ENCODE peak calls at places on chromosomes 4 and X, in five cellular contexts. F, N, Y, V and L are unnamed samples.

GRCh38 chr4:24369630-24370029 is 214.7 kb downstream of the DHX15 start:
- DNase-seq in F (no peak), N (no peak), V (no peak), Y (peak), L (no peak)

GRCh38 chr4:1512738-1513660 is 106.8 kb upstream of the NKX1-1 start:
- DNase-seq in N (peak), V (peak), F (no peak), Y (peak), L (peak)

GRCh38 chrX:38095971-38096529 is 89.7 kb downstream of the SYTL5 start:
- DNase-seq in V (no peak), N (peak), F (peak), Y (no peak), L (peak)

GRCh38 chr4:2289955-2290333 is 28.0 kb upstream of the MXD4 start:
- DNase-seq in N (no peak), Y (no peak), F (no peak), V (no peak), L (no peak)

GRCh38 chr4:53497446-53498069 is 93.7 kb downstream of the LNX1 start:
- DNase-seq in V (peak), N (peak), Y (no peak), F (peak), L (peak)

GRCh38 chr4:145231906-145232700 is 51.7 kb upstream of the OTUD4 start:
- DNase-seq in F (peak), N (peak), V (no peak), Y (no peak), L (peak)

GRCh38 chrX:110432066-110432465 is 73.4 kb downstream of the RTL9 start:
- DNase-seq in N (no peak), F (no peak), Y (no peak), V (no peak), L (no peak)

GRCh38 chr4:101596786-101597185 is 193.7 kb upstream of the BANK1 start:
- DNase-seq in F (no peak), N (no peak), Y (no peak), V (no peak), L (no peak)

GRCh38 chr4:10607206-10607605 is 77.4 kb downstream of the CLNK start:
- DNase-seq in N (no peak), V (no peak), Y (no peak), F (no peak), L (no peak)

GRCh38 chr4:80393970-80394250 is 58.4 kb downstream of the CFAP299 start:
- DNase-seq in F (no peak), Y (no peak), V (no peak), N (no peak), L (no peak)

GRCh38 chr4:8144359-8144758 is 14.3 kb downstream of the ABLIM2 start:
- DNase-seq in F (no peak), Y (peak), V (no peak), N (no peak), L (no peak)

GRCh38 chr4:148065069-148065468 is 333.2 kb downstream of the ARHGAP10 start:
- DNase-seq in Y (no peak), F (peak), V (no peak), N (peak), L (peak)

GRCh38 chrX:78725257-78725656 is 22.3 kb upstream of the LPAR4 start:
- DNase-seq in F (no peak), V (no peak), N (no peak), Y (no peak), L (no peak)

GRCh38 chrX:11562570-11562969 is 103.2 kb downstream of the ARHGAP6 start:
- DNase-seq in Y (no peak), F (no peak), N (no peak), V (no peak), L (no peak)

GRCh38 chr4:6272863-6273660 is 3.4 kb downstream of the WFS1 start:
- DNase-seq in F (peak), Y (no peak), V (no peak), N (peak), L (peak)

DNA sequence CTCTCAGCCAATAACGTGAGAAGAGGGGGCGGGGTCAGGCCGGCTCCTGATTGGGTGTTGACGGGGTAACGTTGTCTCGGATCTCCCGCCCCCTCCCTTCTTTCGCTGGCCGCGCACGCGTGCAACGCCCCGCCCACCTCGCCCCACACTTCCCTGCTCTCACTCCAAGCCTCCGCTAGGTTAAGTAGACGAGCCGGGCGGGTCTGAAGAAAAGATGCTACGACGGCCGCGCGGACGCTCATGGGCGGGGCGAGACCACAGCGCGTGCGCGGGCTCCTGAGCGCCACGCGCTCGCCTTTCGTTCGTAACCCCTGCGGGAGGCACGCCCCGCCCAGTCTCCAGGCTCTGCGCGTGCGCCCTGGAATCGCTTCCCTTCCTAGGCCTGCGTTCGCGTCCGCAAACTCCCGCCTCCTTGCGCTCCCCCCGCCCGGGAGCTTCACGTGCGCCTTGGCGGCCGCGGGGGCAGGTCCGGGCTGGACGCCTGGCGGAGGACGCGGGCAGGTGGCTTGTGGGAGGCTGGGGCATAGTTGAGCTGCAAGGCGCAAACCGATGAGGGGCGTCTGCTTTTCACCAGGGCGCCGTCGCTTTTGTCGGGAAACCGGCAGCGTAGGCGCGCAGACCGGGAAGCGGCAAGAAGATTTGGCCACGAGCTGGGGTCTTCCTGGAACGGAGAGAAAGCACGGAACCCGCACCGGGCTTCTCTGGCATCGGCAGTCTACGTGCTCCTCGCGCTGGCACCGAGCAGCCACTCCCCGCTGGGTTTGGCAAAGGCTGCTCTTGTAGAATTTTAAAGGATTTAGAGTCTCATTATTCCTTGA is 467 bp upstream of the PGRMC2 start:
- DNase-seq in F (peak), N (peak), Y (peak), V (peak), L (peak)
- TF ChIP-seq CTCF in F (peak), N (peak), Y (peak), V (peak), L (no peak)

DNA sequence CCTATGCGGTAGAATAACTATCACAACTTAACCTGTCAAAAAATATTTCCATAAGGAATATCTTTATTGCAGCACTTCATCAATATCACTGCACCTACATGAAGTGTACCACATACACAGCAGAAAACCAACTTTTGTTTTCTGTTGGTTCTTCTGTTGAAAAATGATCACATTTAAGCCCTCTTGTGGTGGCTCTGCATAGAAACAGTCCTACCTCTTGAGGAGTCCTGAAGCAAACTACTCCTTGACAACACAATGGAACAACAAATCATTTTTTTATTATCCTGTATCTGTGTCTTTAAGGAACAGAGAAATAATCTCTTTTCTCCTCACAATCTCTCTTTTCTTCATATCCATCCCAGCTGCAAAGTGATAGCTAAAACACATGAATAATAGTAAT is 39.8 kb upstream of the ATOH1 start:
- DNase-seq in V (no peak), Y (no peak), N (peak), F (peak), L (peak)
- TF ChIP-seq CTCF in V (peak), Y (peak), N (peak), F (peak), L (peak)

GRCh38 chrX:413322-414201 is 26.9 kb upstream of the PPP2R3B start:
- DNase-seq in F (peak), Y (peak), V (peak), N (peak), L (peak)
- TF ChIP-seq CTCF in F (no peak), Y (peak), V (peak), N (peak), L (no peak)

GRCh38 chrX:120522820-120523219 is 37.9 kb downstream of the CUL4B start:
- DNase-seq in F (no peak), Y (no peak), V (no peak), N (no peak), L (no peak)
- TF ChIP-seq CTCF in F (no peak), Y (no peak), V (no peak), N (no peak), L (no peak)